ENCODE peak calls at places on chromosomes 1 and 21, in six cellular contexts. P is fibroblast of lung, R is PC-9, I is astrocyte, U is endodermal cell, A is left lung. V is an unnamed sample. For H3K27me3, the result is how much of the 10 kb centered on the place peaks cover.

GRCh38 chr1:231460614-231461013 is 38.5 kb upstream of the EGLN1 start:
- DNase-seq in P (no peak), R (no peak), A (no peak), I (peak), U (no peak), V (peak)

GRCh38 chr1:240766831-240767230 is 154.9 kb upstream of the GREM2 start:
- DNase-seq in U (no peak), A (no peak), P (no peak), I (peak), R (peak), V (no peak)

GRCh38 chr1:159598196-159598595 is 10.6 kb downstream of the APCS start:
- DNase-seq in I (peak), R (peak), U (no peak), A (no peak), P (peak), V (no peak)

GRCh38 chr1:184614667-184615066 is 140.0 kb downstream of the EDEM3 start:
- DNase-seq in P (no peak), I (no peak), R (no peak), A (no peak), U (no peak), V (no peak)

GRCh38 chr1:199861020-199861795 is 166.3 kb upstream of the NR5A2 start:
- DNase-seq in I (no peak), P (no peak), U (no peak), A (no peak), R (no peak), V (no peak)

GRCh38 chr21:32099812-32100416 is 178.9 kb downstream of the MIS18A start:
- DNase-seq in R (no peak), P (no peak), I (no peak), A (no peak), U (peak), V (no peak)

GRCh38 chr1:36919491-36920145 is 114.7 kb downstream of the GRIK3 start:
- DNase-seq in P (no peak), I (no peak), R (no peak), A (no peak), U (no peak), V (no peak)

GRCh38 chr1:16321176-16321867 is 31.0 kb downstream of the FBXO42 start:
- DNase-seq in P (no peak), R (no peak), I (no peak), U (no peak), A (no peak), V (no peak)

GRCh38 chr21:45750924-45751323 is 107.4 kb downstream of the PCBP3 start:
- DNase-seq in R (no peak), A (no peak), I (no peak), U (no peak), P (no peak), V (no peak)

GRCh38 chr1:195591917-195592672 is 1016.1 kb downstream of the KCNT2 start:
- DNase-seq in R (no peak), A (no peak), P (peak), I (peak), U (no peak), V (no peak)

GRCh38 chr21:33105088-33105487 is 35.1 kb downstream of the OLIG1 start:
- DNase-seq in R (no peak), I (no peak), P (no peak), U (no peak), A (no peak), V (no peak)

GRCh38 chr21:44259082-44259705 is 2.5 kb downstream of the DNMT3L start:
- DNase-seq in A (peak), R (no peak), U (peak), I (peak), P (peak), V (no peak)

GRCh38 chr1:39508857-39509305 is 17.4 kb downstream of the BMP8A start:
- DNase-seq in P (peak), I (peak), A (no peak), U (no peak), R (peak), V (peak)

GRCh38 chr1:39505289-39505688 is 13.9 kb downstream of the BMP8A start:
- DNase-seq in I (no peak), U (no peak), A (no peak), P (no peak), R (no peak), V (no peak)

GRCh38 chr1:39508266-39508665 is 16.8 kb downstream of the BMP8A start:
- DNase-seq in A (no peak), R (no peak), P (no peak), U (no peak), I (no peak), V (no peak)

GRCh38 chr1:39509360-39510009 is 18.0 kb downstream of the BMP8A start:
- DNase-seq in A (no peak), R (no peak), P (peak), U (no peak), I (peak), V (peak)

DNA sequence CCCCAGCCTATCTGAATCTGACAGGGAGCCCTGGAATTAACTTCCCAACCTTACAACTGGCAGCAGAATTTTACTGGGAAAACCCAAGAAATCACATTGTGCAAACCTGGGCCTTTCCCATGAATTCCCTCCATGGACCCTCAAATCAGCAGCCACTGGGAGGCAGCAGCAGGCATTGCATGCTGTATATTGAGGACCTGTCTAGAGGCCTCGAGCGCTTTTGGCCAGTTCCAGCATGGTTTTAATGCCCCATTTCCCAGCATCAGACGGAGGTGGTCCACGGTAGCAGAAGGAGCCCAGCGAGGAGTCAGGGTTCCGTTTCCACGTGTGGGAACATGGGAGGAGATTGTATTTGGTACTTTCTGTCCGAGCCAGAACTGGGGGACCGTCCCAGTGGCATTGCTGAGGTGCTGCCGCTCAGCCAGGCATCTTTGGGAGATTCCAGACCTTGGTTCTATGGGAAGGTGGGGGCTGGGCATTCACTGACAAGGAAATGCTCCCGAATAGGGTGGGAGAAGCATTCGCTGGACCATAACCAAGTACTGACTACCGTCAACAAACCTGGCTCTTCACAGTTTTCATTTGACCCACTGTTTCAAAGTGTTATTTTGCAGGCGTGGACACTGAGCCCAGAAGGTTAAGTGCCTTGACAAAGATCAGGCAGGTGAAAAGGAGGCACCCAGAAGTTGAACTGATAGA is 15.9 kb downstream of the BMP8A start:
- DNase-seq in P (no peak), I (no peak), A (no peak), R (no peak), U (peak), V (no peak)
- TF ChIP-seq CTCF in P (peak), I (peak), A (no peak), R (no peak), U (peak), V (peak)

DNA sequence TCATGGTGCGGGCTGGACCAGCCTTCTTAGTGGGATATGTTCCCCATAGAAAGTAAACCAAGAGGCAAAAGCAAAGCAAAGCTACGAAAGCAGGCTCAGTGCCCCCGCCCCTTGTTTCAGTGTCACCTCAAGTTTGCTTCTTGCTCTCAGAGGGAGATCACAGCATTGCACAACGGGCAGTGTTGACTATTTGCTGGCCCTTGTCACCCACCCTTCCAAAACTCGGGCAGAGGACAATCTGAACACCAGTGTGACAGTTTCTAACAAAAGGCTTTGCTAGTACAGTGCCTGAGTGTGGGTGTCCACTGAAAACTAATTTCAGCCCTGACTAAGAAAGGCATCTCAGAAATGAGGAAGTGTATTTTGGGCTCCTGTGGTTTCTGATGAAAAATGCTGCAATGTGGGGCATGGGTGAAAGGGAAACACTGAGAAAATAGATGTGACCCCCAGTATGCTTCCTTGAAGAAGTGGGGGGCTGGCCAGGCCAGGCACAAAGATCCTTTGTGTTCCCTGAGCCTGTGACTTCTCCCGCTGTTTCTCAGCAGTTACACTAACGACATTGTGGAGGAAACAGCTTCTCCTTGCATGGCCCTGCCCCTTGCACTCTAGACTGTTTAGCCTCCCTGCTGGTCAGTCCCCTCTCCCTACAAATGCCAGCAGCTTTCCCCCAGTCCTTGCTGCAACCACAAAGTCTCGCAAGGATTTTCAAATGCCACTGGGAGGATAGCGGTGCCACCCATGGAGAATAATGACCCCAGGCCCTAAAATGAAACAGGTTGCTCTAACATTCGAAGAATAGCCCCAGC is 33.3 kb upstream of the KCNE1 start:
- DNase-seq in R (peak), I (peak), U (peak), P (peak), A (no peak), V (peak)
- H3K4me3 ChIP-seq in R (peak), I (peak), U (no peak), P (peak), A (no peak), V (peak)

GRCh38 chr1:154746620-154747299 is 123.3 kb downstream of the KCNN3 start:
- DNase-seq in U (peak), I (no peak), A (no peak), P (no peak), R (no peak), V (no peak)
- H3K27me3 ChIP-seq in U (half or more), I (under half), A (under half), P (under half), R (half or more), V (under half)

GRCh38 chr21:40839551-40839950 is 7.4 kb downstream of the DSCAM start:
- DNase-seq in P (no peak), A (no peak), U (no peak), I (peak), R (no peak), V (no peak)

GRCh38 chr21:40840441-40840840 is 6.5 kb downstream of the DSCAM start:
- DNase-seq in U (no peak), P (no peak), R (no peak), A (no peak), I (peak), V (no peak)

GRCh38 chr21:40844935-40845334 is 2.0 kb downstream of the DSCAM start:
- DNase-seq in A (no peak), I (no peak), R (no peak), P (no peak), U (no peak), V (no peak)

GRCh38 chr21:40842197-40842552 is 4.8 kb downstream of the DSCAM start:
- DNase-seq in I (no peak), P (no peak), U (no peak), A (no peak), R (no peak), V (no peak)

DNA sequence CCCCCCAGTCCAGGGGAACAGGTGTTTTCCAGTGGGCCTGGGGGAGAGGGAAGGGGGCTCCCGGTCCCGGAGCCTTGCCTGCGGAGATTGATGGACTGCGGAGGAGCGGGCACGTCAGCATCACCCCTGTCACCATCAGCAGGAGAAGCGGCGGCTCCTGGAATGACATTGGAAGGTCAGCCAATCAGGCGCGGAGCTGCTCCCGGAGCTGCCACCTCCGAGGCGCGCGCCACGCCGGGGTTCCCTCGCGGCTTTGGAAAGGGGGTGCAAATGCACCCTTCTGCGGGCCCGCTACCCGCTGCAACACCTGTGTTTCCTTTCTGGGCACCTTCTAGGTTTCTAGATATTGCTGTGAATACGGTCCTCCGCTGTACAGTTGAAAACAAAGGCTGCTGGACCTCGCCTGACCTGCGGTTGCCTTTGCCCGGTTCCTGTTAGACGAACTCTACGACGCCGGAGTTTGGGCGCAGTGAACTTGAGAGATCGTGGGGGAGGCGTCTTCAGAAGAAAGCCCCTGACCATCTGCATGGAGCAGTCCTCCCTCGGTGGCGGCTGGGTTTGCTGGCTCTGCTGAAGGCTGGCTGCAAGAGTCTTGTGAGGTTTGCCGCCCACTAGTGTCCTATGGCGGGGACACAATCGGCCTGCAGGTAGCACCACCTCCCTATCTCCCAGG is 5.3 kb downstream of the DSCAM start:
- DNase-seq in U (peak), A (peak), P (no peak), R (peak), I (peak), V (no peak)
- TF ChIP-seq CTCF in U (peak), A (no peak), P (peak), R (no peak), I (peak), V (no peak)

DNA sequence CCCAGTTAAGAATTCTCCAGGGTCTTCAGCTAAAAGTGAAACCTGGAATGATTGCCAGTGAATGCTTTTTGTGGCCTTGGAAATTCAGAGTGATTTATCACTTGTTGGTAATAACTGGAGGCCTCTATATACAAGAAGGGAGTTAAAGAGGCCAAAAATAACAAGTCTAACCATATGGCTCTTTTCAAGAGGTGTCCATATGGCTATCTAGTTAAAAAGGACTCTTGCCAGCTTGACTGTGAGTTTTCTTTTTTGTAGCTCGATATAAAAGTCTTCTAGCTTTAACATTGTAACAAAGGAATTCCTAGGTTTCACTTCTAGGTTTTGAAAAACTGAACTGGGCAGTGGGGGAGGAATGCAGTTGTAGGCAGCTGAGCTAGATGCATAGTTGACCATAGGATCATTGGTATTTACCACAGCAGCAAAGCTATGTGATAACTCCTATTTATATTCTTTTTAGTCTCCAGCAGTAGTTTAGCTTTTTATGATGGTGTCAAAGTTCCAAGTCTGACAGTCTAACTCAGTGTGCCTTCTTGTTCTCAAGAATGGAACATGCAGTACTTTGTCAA is 44.4 kb downstream of the CACHD1 start:
- DNase-seq in A (no peak), U (no peak), I (peak), R (no peak), P (peak), V (no peak)
- H3K4me3 ChIP-seq in A (no peak), U (no peak), I (peak), R (no peak), P (peak), V (no peak)

DNA sequence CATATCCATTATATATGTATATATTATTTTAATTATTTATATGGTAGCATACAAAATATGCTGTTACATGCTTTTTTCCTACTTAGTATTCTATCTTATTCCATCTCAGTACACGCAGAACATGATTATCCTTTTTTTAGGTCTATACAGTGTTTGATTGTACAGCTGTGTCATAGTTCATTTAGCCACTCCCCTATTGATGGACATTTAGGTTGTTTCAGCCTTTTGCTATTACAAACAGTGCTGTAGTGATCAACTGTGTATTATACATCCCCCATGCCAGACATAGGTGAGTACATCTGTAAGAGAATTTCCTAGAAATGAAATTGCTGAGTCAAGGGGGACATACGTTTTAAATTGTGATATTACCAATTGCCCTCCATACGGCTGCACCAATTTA is 15.6 kb downstream of the LACTBL1 start:
- DNase-seq in U (peak), I (no peak), P (no peak), A (no peak), R (no peak), V (no peak)
- H3K27me3 ChIP-seq in U (under half), I (under half), P (under half), A (under half), R (under half), V (under half)

DNA sequence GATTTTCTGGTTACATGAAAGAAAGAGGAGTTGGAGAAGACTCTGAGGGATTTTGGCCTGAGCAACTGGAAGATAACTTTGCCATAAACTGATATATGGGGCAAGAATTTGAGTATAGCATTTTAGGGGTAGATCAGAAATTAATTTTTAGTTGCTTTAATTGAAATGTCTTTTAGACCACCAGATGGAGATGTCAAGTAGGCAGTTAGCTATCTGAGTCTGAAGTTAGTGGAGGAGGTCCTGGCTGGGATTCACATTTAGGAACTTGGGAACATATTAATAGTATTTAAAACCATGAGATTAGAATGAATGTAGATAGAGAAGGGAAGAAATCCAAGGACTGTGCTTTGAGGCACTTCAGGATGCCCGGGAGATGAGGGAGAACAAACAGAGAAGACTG is 32.6 kb downstream of the SLC44A3 start:
- DNase-seq in P (peak), R (no peak), A (no peak), I (no peak), U (no peak), V (no peak)
- TF ChIP-seq CTCF in P (peak), R (peak), A (no peak), I (no peak), U (peak), V (no peak)

GRCh38 chr1:154502742-154503111 is 515 bp upstream of the SHE start:
- DNase-seq in R (no peak), U (peak), A (peak), I (no peak), P (no peak), V (no peak)

GRCh38 chr1:154501423-154502065 is 475 bp upstream of the TDRD10 start:
- DNase-seq in R (no peak), U (peak), A (peak), I (no peak), P (no peak), V (peak)

GRCh38 chr1:154499446-154499845 is 2.6 kb upstream of the TDRD10 start:
- DNase-seq in P (no peak), I (no peak), A (no peak), R (no peak), U (no peak), V (no peak)

GRCh38 chr1:154502066-154502741 is at the start of the genes SHE and TDRD10:
- DNase-seq in U (peak), P (no peak), A (peak), R (no peak), I (no peak), V (no peak)

DNA sequence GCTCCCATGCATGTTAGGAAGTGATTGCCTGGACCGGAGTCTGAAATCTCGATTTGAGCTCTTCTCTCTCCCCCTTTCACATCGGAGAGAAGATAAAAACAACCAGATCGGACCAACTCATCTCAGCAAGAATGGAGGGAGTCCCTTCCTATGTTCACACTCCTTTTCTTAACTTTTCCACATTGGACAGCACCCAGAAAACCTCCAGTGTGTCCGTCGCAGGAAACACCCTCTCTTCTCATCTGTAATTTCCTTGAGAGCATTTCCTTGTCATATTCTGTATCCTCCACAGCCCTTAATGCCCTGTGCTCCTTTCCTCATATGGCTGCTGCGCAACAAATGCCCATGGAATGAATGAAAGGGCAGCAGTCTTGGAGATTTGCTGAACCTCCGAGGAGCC is 1.5 kb upstream of the TDRD10 start:
- DNase-seq in U (no peak), I (no peak), A (no peak), R (no peak), P (no peak), V (no peak)
- H3K4me3 ChIP-seq in U (no peak), I (no peak), A (peak), R (no peak), P (no peak), V (no peak)

GRCh38 chr1:154182342-154183044 is 9.4 kb downstream of the TPM3 start:
- DNase-seq in U (peak), I (peak), A (peak), R (peak), P (peak), V (peak)
- H3K27me3 ChIP-seq in U (under half), I (under half), A (under half), R (under half), P (under half), V (under half)